ENCODE peak calls at places on chromosomes 13 and 19, in five cellular contexts. A, J, F, R and C are unnamed samples.

GRCh38 chr19:57152921-57153320 is 7.9 kb upstream of the ZIM3 start:
- DNase-seq in A (no peak), J (no peak), F (no peak), R (no peak), C (no peak)

GRCh38 chr19:1613808-1614570 is 8.7 kb upstream of the UQCR11 start:
- DNase-seq in A (no peak), J (no peak), F (no peak), R (no peak), C (no peak)

GRCh38 chr13:48504606-48505369 is 28.1 kb downstream of the RCBTB2 start:
- DNase-seq in A (peak; percentile 59), J (no peak), F (no peak), R (no peak), C (peak; percentile 73)

GRCh38 chr19:10353793-10354391 is 14.5 kb upstream of the ICAM3 start:
- DNase-seq in A (peak; percentile 100), J (no peak), F (peak; percentile 39), R (peak; percentile 32), C (no peak)

GRCh38 chr19:8311461-8312260 is 3.5 kb upstream of the CD320 start:
- DNase-seq in A (no peak), J (peak; percentile 55), F (peak; percentile 3), R (no peak), C (no peak)

GRCh38 chr19:5894704-5895349 is 8.8 kb downstream of the NDUFA11 start:
- DNase-seq in A (no peak), J (no peak), F (no peak), R (no peak), C (no peak)

GRCh38 chr13:30616927-30617314 is 799 bp upstream of the USPL1 start:
- DNase-seq in A (peak; percentile 81), J (peak; percentile 85), F (peak; percentile 49), R (peak; percentile 78), C (peak; percentile 78)

GRCh38 chr13:52809310-52809769 is 39.1 kb downstream of the PCDH8 start:
- DNase-seq in A (peak; percentile 86), J (no peak), F (peak; percentile 52), R (peak; percentile 72), C (peak; percentile 69)

GRCh38 chr13:40466271-40466670 is 200.2 kb downstream of the FOXO1 start:
- DNase-seq in A (no peak), J (peak; percentile 54), F (no peak), R (no peak), C (no peak)

GRCh38 chr13:63942372-63942771 is 2526.7 kb upstream of the PCDH20 start:
- DNase-seq in A (no peak), J (no peak), F (no peak), R (no peak), C (no peak)

GRCh38 chr19:16591803-16592556 is 19.8 kb upstream of the SLC35E1 start:
- DNase-seq in A (peak; percentile 54), J (no peak), F (no peak), R (no peak), C (peak; percentile 61)

GRCh38 chr13:110973007-110973700 is 58.3 kb upstream of the ANKRD10 start:
- DNase-seq in A (no peak), J (no peak), F (no peak), R (no peak), C (no peak)
- H3K27me3 ChIP-seq in A (no peaks in the 10 kb centered on the region), J (no peaks in the 10 kb centered on the region), F (peaks cover 100% of the 10 kb centered on the region), R (no peaks in the 10 kb centered on the region), C (no peaks in the 10 kb centered on the region)

GRCh38 chr13:60331249-60332012 is 65.6 kb upstream of the TDRD3 start:
- DNase-seq in A (peak; percentile 10), J (no peak), F (no peak), R (no peak), C (no peak)

GRCh38 chr13:60327551-60327950 is 69.5 kb upstream of the TDRD3 start:
- DNase-seq in A (no peak), J (no peak), F (no peak), R (no peak), C (no peak)

GRCh38 chr13:60328073-60328472 is 68.9 kb upstream of the TDRD3 start:
- DNase-seq in A (no peak), J (no peak), F (no peak), R (no peak), C (no peak)

GRCh38 chr13:60329221-60329983 is 67.6 kb upstream of the TDRD3 start:
- DNase-seq in A (peak; percentile 87), J (no peak), F (peak; percentile 26), R (peak; percentile 18), C (peak; percentile 23)

GRCh38 chr13:60326273-60326672 is 70.7 kb upstream of the TDRD3 start:
- DNase-seq in A (peak; percentile 55), J (no peak), F (no peak), R (no peak), C (no peak)
- TF ChIP-seq CTCF in A (no peak), J (no peak), F (no peak), R (no peak), C (no peak)

GRCh38 chr13:113183450-113184129 is 24.9 kb downstream of the PCID2 start:
- DNase-seq in A (no peak), J (no peak), F (no peak), R (no peak), C (no peak)
- H3K36me3 ChIP-seq in A (peaks cover 59% of the 10 kb centered on the region), J (peaks cover 55% of the 10 kb centered on the region), F (peaks cover 90% of the 10 kb centered on the region), R (peaks cover 53% of the 10 kb centered on the region), C (peaks cover 34% of the 10 kb centered on the region)

DNA sequence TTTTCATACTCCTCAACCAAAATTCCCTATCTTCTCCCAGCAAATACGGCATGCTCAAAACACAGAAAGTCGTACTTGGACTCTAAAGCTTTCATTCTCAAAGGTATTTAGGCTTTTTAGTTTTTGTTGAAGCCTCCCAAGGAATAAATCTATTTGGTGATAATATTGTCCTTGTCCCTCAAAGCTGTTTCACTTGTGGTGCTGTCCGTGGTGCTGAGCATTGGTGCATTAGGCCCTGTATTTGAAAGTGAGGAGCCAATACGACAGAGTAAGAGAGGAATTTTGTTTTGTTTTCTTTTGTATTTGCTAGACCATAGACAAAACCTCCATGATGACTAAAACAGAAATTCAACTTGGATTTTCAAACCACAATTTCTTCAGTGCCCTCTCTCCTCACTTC is 3.2 kb upstream of the LGALS13 start:
- DNase-seq in A (peak; percentile 69), J (no peak), F (no peak), R (no peak), C (peak; percentile 15)
- H3K27me3 ChIP-seq in A (peaks cover 7% of the 10 kb centered on the region), J (no peaks in the 10 kb centered on the region), F (peaks cover 85% of the 10 kb centered on the region), R (peaks cover 53% of the 10 kb centered on the region), C (no peaks in the 10 kb centered on the region)

GRCh38 chr13:34777914-34778303 is 164.2 kb upstream of the NBEA start:
- DNase-seq in A (no peak), J (no peak), F (no peak), R (no peak), C (no peak)

GRCh38 chr13:34779171-34779570 is 162.9 kb upstream of the NBEA start:
- DNase-seq in A (peak; percentile 15), J (no peak), F (peak; percentile 12), R (no peak), C (no peak)

GRCh38 chr13:34772881-34773280 is 169.2 kb upstream of the NBEA start:
- DNase-seq in A (no peak), J (no peak), F (no peak), R (no peak), C (no peak)

GRCh38 chr13:34776390-34776981 is 165.6 kb upstream of the NBEA start:
- DNase-seq in A (no peak), J (no peak), F (no peak), R (no peak), C (peak; percentile 12)

DNA sequence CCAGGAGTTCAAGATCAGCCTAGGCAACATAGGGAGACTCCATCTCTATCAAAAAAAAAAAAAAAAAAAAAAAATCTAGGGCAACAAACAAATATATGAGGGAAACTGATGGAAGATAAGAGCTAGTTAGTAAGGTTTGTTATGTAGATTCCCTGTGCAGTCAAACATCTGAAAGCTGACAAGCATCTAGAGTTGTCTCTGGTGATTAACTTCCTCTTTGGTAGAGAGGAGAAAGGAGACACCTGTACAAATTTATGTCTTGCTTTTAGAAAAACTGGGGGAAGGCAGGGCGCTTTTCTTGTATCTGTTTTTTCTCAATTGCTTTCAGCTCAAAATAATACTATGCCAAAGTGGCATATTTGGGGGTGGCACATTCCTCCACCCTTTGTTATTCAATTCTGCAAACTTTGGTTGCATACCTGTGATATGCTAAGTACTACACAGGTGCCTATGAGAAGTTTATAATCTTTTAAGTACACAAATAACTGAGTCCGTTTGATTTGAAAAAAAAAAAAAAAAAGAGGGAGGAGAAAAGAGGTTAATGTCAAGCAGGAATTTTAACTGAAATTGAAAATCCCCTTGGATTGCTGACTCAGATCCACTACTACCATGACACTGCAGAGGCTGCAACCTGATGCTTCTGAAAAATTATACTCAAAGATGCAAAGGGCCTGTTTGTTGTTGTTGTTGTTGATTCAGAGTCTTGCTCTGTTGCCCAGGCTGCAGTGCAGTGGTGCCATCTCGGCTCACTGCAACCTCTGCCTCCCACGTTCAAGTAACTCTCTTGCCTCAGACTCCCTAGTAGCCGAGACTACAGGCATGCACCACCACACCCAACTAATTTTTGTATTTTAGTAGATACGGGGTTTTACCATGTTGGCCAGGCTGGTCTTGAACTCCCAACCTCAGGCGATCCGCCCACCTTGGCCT is 164.8 kb upstream of the NBEA start:
- DNase-seq in A (peak; percentile 37), J (no peak), F (no peak), R (no peak), C (no peak)
- TF ChIP-seq CTCF in A (no peak), J (no peak), F (no peak), R (no peak), C (no peak)

GRCh38 chr13:113589961-113590339 is 5.4 kb downstream of the TFDP1 start:
- DNase-seq in A (no peak), J (peak; percentile 44), F (peak; percentile 7), R (no peak), C (no peak)
- H3K36me3 ChIP-seq in A (no peaks in the 10 kb centered on the region), J (no peaks in the 10 kb centered on the region), F (peaks cover 71% of the 10 kb centered on the region), R (peaks cover 12% of the 10 kb centered on the region), C (peaks cover 19% of the 10 kb centered on the region)

GRCh38 chr19:48914181-48914580 is 14.1 kb downstream of the NUCB1 start:
- DNase-seq in A (no peak), J (no peak), F (no peak), R (no peak), C (no peak)
- H3K27me3 ChIP-seq in A (no peaks in the 10 kb centered on the region), J (no peaks in the 10 kb centered on the region), F (no peaks in the 10 kb centered on the region), R (no peaks in the 10 kb centered on the region), C (no peaks in the 10 kb centered on the region)

GRCh38 chr19:52535831-52536800 is 8.6 kb downstream of the ZNF808 start:
- DNase-seq in A (peak; percentile 97), J (peak; percentile 93), F (peak; percentile 93), R (no peak), C (peak; percentile 69)
- TF ChIP-seq CTCF in A (no peak), J (peak; percentile 33), F (no peak), R (no peak), C (no peak)